ENCODE peak calls at places on chromosomes 4 and X, in six cellular contexts. One of them, this sample, is unnamed.
A peak's percentile ranks its signal among the peaks of the same experiment; 100 is the strongest.

GRCh38 chr4:128169245-128169644 is 108.1 kb downstream of the LARP1B start:
- DNase-seq in K562: no peak
- DNase-seq in H1: no peak
- DNase-seq in WTC11: no peak
- DNase-seq in HepG2: no peak
- DNase-seq in GM12878: no peak
- DNase-seq in this sample: no peak

GRCh38 chrX:28586291-28586690 is 955 bp upstream of the IL1RAPL1 start:
- DNase-seq in WTC11: peak; percentile 38
- DNase-seq in K562: no peak
- DNase-seq in GM12878: no peak
- DNase-seq in H1: no peak
- DNase-seq in HepG2: no peak
- DNase-seq in this sample: peak; percentile 40

GRCh38 chr4:47842985-47843384 is 5.1 kb upstream of the CORIN start:
- DNase-seq in HepG2: no peak
- DNase-seq in GM12878: no peak
- DNase-seq in H1: no peak
- DNase-seq in K562: no peak
- DNase-seq in WTC11: no peak
- DNase-seq in this sample: no peak

GRCh38 chr4:5959221-5959982 is 58.8 kb downstream of the C4orf50 start:
- DNase-seq in WTC11: no peak
- DNase-seq in K562: no peak
- DNase-seq in GM12878: no peak
- DNase-seq in HepG2: no peak
- DNase-seq in H1: no peak
- DNase-seq in this sample: no peak

GRCh38 chr4:167581449-167581965 is 347.2 kb upstream of the SPOCK3 start:
- DNase-seq in K562: no peak
- DNase-seq in H1: no peak
- DNase-seq in WTC11: no peak
- DNase-seq in GM12878: no peak
- DNase-seq in HepG2: no peak
- DNase-seq in this sample: no peak

GRCh38 chr4:130035391-130035790 is 939.4 kb downstream of the C4orf33 start:
- DNase-seq in HepG2: no peak
- DNase-seq in K562: no peak
- DNase-seq in WTC11: no peak
- DNase-seq in GM12878: no peak
- DNase-seq in H1: no peak
- DNase-seq in this sample: no peak

GRCh38 chr4:15130441-15130840 is 128.2 kb downstream of the CPEB2 start:
- DNase-seq in H1: no peak
- DNase-seq in K562: no peak
- DNase-seq in WTC11: no peak
- DNase-seq in HepG2: no peak
- DNase-seq in GM12878: no peak
- DNase-seq in this sample: no peak

GRCh38 chr4:132818091-132818490 is 331.0 kb upstream of the PCDH10 start:
- DNase-seq in GM12878: no peak
- DNase-seq in WTC11: peak; percentile 78
- DNase-seq in HepG2: no peak
- DNase-seq in K562: no peak
- DNase-seq in H1: peak; percentile 49
- DNase-seq in this sample: peak; percentile 81

GRCh38 chrX:67673741-67674274 is 130.0 kb downstream of the AR start:
- DNase-seq in K562: no peak
- DNase-seq in GM12878: no peak
- DNase-seq in WTC11: no peak
- DNase-seq in HepG2: no peak
- DNase-seq in H1: no peak
- DNase-seq in this sample: no peak

GRCh38 chrX:41889317-41890025 is 33.9 kb downstream of the CASK start:
- DNase-seq in H1: no peak
- DNase-seq in HepG2: peak; percentile 44
- DNase-seq in WTC11: no peak
- DNase-seq in K562: no peak
- DNase-seq in GM12878: no peak
- DNase-seq in this sample: no peak

GRCh38 chr4:120395746-120396145 is 329.1 kb upstream of the MAD2L1 start:
- DNase-seq in K562: no peak
- DNase-seq in HepG2: no peak
- DNase-seq in H1: no peak
- DNase-seq in GM12878: no peak
- DNase-seq in WTC11: no peak
- DNase-seq in this sample: no peak

GRCh38 chr4:38138363-38138762 is 178.2 kb downstream of the PTTG2 start:
- DNase-seq in K562: no peak
- DNase-seq in WTC11: no peak
- DNase-seq in H1: no peak
- DNase-seq in HepG2: no peak
- DNase-seq in GM12878: no peak
- DNase-seq in this sample: no peak

GRCh38 chr4:148376151-148376550 is 66.1 kb downstream of the NR3C2 start:
- DNase-seq in GM12878: no peak
- DNase-seq in HepG2: peak; percentile 94
- DNase-seq in K562: no peak
- DNase-seq in WTC11: no peak
- DNase-seq in H1: no peak
- DNase-seq in this sample: no peak

GRCh38 chr4:166078383-166078782 is 205.3 kb downstream of the TLL1 start:
- DNase-seq in GM12878: no peak
- DNase-seq in WTC11: no peak
- DNase-seq in HepG2: no peak
- DNase-seq in K562: no peak
- DNase-seq in H1: no peak
- DNase-seq in this sample: no peak

DNA sequence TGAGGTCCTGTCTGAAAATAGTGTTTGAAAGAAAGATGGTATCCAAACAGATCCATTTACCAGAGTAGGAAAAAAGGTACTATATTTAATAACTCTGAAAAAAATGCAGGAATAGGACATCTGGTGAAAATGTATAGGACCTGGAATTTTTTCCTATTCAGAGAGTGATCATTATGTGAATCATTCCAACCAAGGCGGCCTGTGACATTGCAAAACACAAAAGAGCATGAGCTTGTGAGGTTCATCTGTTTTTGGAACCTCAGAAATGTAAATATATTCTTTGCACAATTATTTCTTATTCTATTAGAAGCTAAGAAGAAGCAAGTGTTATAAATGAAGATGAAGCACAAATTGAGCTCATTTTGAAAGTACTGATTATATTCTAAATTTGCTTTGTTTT is 2.0 kb downstream of the C4orf51 start:
- DNase-seq in K562: no peak
- DNase-seq in H1: no peak
- DNase-seq in HepG2: no peak
- DNase-seq in WTC11: no peak
- DNase-seq in GM12878: no peak
- DNase-seq in this sample: no peak
- TF ChIP-seq CREB1 in K562: no peak
- TF ChIP-seq CREB1 in H1: no peak
- TF ChIP-seq CREB1 in HepG2: no peak
- TF ChIP-seq CREB1 in WTC11: no peak
- TF ChIP-seq CREB1 in GM12878: no peak
- TF ChIP-seq CREB1 in this sample: no peak

GRCh38 chr4:169032883-169033645 is 23.0 kb upstream of the CBR4 start:
- DNase-seq in WTC11: no peak
- DNase-seq in HepG2: no peak
- DNase-seq in GM12878: no peak
- DNase-seq in K562: no peak
- DNase-seq in H1: no peak
- DNase-seq in this sample: no peak

GRCh38 chr4:169031392-169031791 is 21.3 kb upstream of the CBR4 start:
- DNase-seq in GM12878: no peak
- DNase-seq in K562: no peak
- DNase-seq in WTC11: no peak
- DNase-seq in H1: no peak
- DNase-seq in HepG2: no peak
- DNase-seq in this sample: no peak

GRCh38 chr4:169029947-169030346 is 19.9 kb upstream of the CBR4 start:
- DNase-seq in HepG2: no peak
- DNase-seq in GM12878: no peak
- DNase-seq in K562: no peak
- DNase-seq in H1: no peak
- DNase-seq in WTC11: no peak
- DNase-seq in this sample: no peak

GRCh38 chr4:169032194-169032593 is 22.1 kb upstream of the CBR4 start:
- DNase-seq in WTC11: no peak
- DNase-seq in K562: no peak
- DNase-seq in GM12878: no peak
- DNase-seq in HepG2: no peak
- DNase-seq in H1: no peak
- DNase-seq in this sample: no peak

DNA sequence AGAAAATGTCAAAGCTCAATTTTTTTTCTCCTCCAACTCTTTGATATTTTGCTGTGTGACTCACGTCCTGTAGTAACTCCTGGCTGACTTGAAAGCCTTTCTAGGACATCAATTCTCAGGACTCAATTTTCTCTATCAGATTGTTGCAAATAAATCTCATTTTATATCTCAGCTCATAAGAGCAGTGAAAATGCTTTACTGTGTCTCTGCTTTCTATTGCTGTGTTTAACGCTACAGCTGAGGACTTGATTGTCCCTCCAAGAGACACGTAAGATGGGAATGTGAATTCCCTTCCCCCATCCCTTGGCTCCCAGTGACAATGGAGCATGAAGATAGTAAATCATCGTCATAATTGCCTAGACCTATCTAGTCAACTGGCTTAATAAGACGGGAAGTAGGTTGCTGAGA is 20.5 kb upstream of the CBR4 start:
- DNase-seq in H1: no peak
- DNase-seq in GM12878: no peak
- DNase-seq in WTC11: no peak
- DNase-seq in HepG2: peak; percentile 35
- DNase-seq in K562: no peak
- DNase-seq in this sample: no peak
- TF ChIP-seq CREB1 in H1: no peak
- TF ChIP-seq CREB1 in GM12878: no peak
- TF ChIP-seq CREB1 in WTC11: no peak
- TF ChIP-seq CREB1 in HepG2: peak; percentile 14
- TF ChIP-seq CREB1 in K562: no peak
- TF ChIP-seq CREB1 in this sample: no peak

GRCh38 chr4:104421576-104421975 is 73.1 kb downstream of the CXXC4 start:
- DNase-seq in H1: no peak
- DNase-seq in WTC11: no peak
- DNase-seq in K562: no peak
- DNase-seq in HepG2: no peak
- DNase-seq in GM12878: no peak
- DNase-seq in this sample: peak; percentile 25

GRCh38 chr4:104417483-104417882 is 77.2 kb downstream of the CXXC4 start:
- DNase-seq in H1: no peak
- DNase-seq in K562: no peak
- DNase-seq in GM12878: no peak
- DNase-seq in HepG2: no peak
- DNase-seq in WTC11: no peak
- DNase-seq in this sample: no peak

GRCh38 chr4:104418313-104418712 is 76.4 kb downstream of the CXXC4 start:
- DNase-seq in H1: no peak
- DNase-seq in HepG2: no peak
- DNase-seq in K562: no peak
- DNase-seq in WTC11: no peak
- DNase-seq in GM12878: no peak
- DNase-seq in this sample: no peak

GRCh38 chr4:104424368-104424921 is 70.2 kb downstream of the CXXC4 start:
- DNase-seq in HepG2: no peak
- DNase-seq in WTC11: no peak
- DNase-seq in GM12878: no peak
- DNase-seq in H1: no peak
- DNase-seq in K562: no peak
- DNase-seq in this sample: no peak

DNA sequence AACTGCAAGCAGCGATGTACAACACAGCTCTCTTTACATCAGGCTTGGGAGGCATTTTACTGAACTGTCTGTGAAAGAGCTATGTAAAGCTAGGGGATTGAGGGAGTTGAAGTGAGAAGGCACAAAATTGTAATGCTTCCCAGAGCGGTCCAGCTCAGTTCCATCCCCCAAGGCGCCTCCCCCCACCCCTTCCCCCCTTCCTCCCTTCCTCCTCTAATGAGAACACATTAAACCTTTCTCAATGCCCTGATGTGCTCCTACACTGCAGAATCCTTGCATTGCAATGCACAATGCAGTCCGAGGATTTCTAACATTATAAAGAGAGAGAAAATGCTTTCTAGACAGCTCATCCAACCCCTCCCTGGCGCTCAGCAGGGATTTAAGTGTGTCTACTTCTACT is 73.9 kb downstream of the CXXC4 start:
- DNase-seq in HepG2: no peak
- DNase-seq in GM12878: no peak
- DNase-seq in WTC11: peak; percentile 10
- DNase-seq in K562: no peak
- DNase-seq in H1: peak; percentile 15
- DNase-seq in this sample: peak; percentile 60
- TF ChIP-seq CREB1 in HepG2: no peak
- TF ChIP-seq CREB1 in GM12878: no peak
- TF ChIP-seq CREB1 in WTC11: no peak
- TF ChIP-seq CREB1 in K562: no peak
- TF ChIP-seq CREB1 in H1: no peak
- TF ChIP-seq CREB1 in this sample: no peak

GRCh38 chr4:153651961-153652784 is 31.9 kb upstream of the TLR2 start:
- DNase-seq in HepG2: no peak
- DNase-seq in K562: no peak
- DNase-seq in GM12878: no peak
- DNase-seq in WTC11: no peak
- DNase-seq in H1: no peak
- DNase-seq in this sample: no peak

GRCh38 chr4:153647975-153648374 is 36.1 kb upstream of the TLR2 start:
- DNase-seq in WTC11: no peak
- DNase-seq in HepG2: no peak
- DNase-seq in GM12878: no peak
- DNase-seq in H1: no peak
- DNase-seq in K562: no peak
- DNase-seq in this sample: no peak

GRCh38 chr4:153649572-153649991 is 34.5 kb upstream of the TLR2 start:
- DNase-seq in GM12878: no peak
- DNase-seq in HepG2: peak; percentile 21
- DNase-seq in K562: no peak
- DNase-seq in WTC11: peak; percentile 19
- DNase-seq in H1: no peak
- DNase-seq in this sample: peak; percentile 68

GRCh38 chr4:153655004-153655541 is 29.0 kb upstream of the TLR2 start:
- DNase-seq in H1: no peak
- DNase-seq in K562: no peak
- DNase-seq in GM12878: no peak
- DNase-seq in WTC11: no peak
- DNase-seq in HepG2: peak; percentile 6
- DNase-seq in this sample: no peak

GRCh38 chr4:153651041-153651960 is 32.8 kb upstream of the TLR2 start:
- DNase-seq in H1: no peak
- DNase-seq in WTC11: no peak
- DNase-seq in HepG2: no peak
- DNase-seq in K562: no peak
- DNase-seq in GM12878: no peak
- DNase-seq in this sample: no peak
- TF ChIP-seq CREB1 in H1: no peak
- TF ChIP-seq CREB1 in WTC11: no peak
- TF ChIP-seq CREB1 in HepG2: no peak
- TF ChIP-seq CREB1 in K562: no peak
- TF ChIP-seq CREB1 in GM12878: no peak
- TF ChIP-seq CREB1 in this sample: no peak

GRCh38 chrX:121831601-121832000 is 784.2 kb downstream of the GLUD2 start:
- DNase-seq in K562: no peak
- DNase-seq in HepG2: no peak
- DNase-seq in H1: no peak
- DNase-seq in WTC11: no peak
- DNase-seq in GM12878: no peak
- DNase-seq in this sample: no peak
- TF ChIP-seq CREB1 in K562: no peak
- TF ChIP-seq CREB1 in HepG2: no peak
- TF ChIP-seq CREB1 in H1: no peak
- TF ChIP-seq CREB1 in WTC11: no peak
- TF ChIP-seq CREB1 in GM12878: no peak
- TF ChIP-seq CREB1 in this sample: no peak

This sample was measured in GM23338.